ENCODE peak calls at places on chromosomes 1 and 21, in eight cellular contexts. L is upper lobe of right lung, I is MCF 10A, M is fibroblast of mammary gland, B is fibroblast of lung, F is AG09309, V is GM12865, C is NB4. E is an unnamed sample.

GRCh38 chr1:167717351-167717750 is 4.4 kb upstream of the MPZL1 start:
- DNase-seq in L (no peak), I (no peak), M (no peak), B (no peak), F (no peak), V (no peak), C (no peak), E (no peak)

GRCh38 chr1:7672864-7673263 is 98.2 kb upstream of the VAMP3 start:
- DNase-seq in L (no peak), I (no peak), M (no peak), B (no peak), F (no peak), V (no peak), C (no peak), E (no peak)

GRCh38 chr1:25737151-25737550 is 62.8 kb upstream of the SELENON start:
- DNase-seq in L (peak), I (no peak), M (no peak), B (no peak), F (no peak), V (no peak), C (no peak), E (no peak)

GRCh38 chr21:32826317-32827167 is 55.0 kb upstream of the PAXBP1 start:
- DNase-seq in L (no peak), I (peak), M (peak), B (peak), F (no peak), V (peak), C (peak), E (peak)

GRCh38 chr1:90407737-90408136 is 309.4 kb downstream of the BARHL2 start:
- DNase-seq in L (no peak), I (no peak), M (no peak), B (no peak), F (no peak), V (no peak), C (no peak), E (no peak)

GRCh38 chr1:214464303-214465287 is 86.8 kb downstream of the PTPN14 start:
- DNase-seq in L (no peak), I (no peak), M (no peak), B (no peak), F (no peak), V (no peak), C (no peak), E (no peak)

GRCh38 chr1:111236806-111237205 is 9.3 kb downstream of the CHI3L2 start:
- DNase-seq in L (no peak), I (no peak), M (no peak), B (no peak), F (no peak), V (no peak), C (no peak), E (no peak)

GRCh38 chr1:59556802-59557548 is 257.8 kb upstream of the HOOK1 start:
- DNase-seq in L (no peak), I (no peak), M (no peak), B (no peak), F (no peak), V (no peak), C (no peak), E (peak)

GRCh38 chr1:78950801-78951200 is 55.7 kb downstream of the ADGRL4 start:
- DNase-seq in L (no peak), I (no peak), M (no peak), B (no peak), F (no peak), V (no peak), C (no peak), E (no peak)

GRCh38 chr21:38768385-38769071 is 37.2 kb upstream of the ETS2 start:
- DNase-seq in L (no peak), I (peak), M (peak), B (peak), F (no peak), V (peak), C (no peak), E (peak)

GRCh38 chr1:18820791-18821641 is 38.4 kb downstream of the TAS1R2 start:
- DNase-seq in L (peak), I (peak), M (peak), B (peak), F (peak), V (peak), C (peak), E (peak)

GRCh38 chr1:153001382-153001781 is at the start of gene SPRR3:
- DNase-seq in L (no peak), I (no peak), M (no peak), B (no peak), F (no peak), V (no peak), C (peak), E (no peak)

GRCh38 chr1:15788624-15789301 is 18.7 kb downstream of the UQCRHL start:
- DNase-seq in L (no peak), I (peak), M (peak), B (peak), F (no peak), V (no peak), C (peak), E (no peak)

GRCh38 chr1:110003747-110004428 is 19.3 kb downstream of the AHCYL1 start:
- DNase-seq in L (peak), I (peak), M (peak), B (peak), F (peak), V (peak), C (peak), E (peak)

GRCh38 chr21:25568230-25568629 is 39.1 kb downstream of the MRPL39 start:
- DNase-seq in L (no peak), I (no peak), M (peak), B (peak), F (no peak), V (peak), C (peak), E (peak)

GRCh38 chr1:218967836-218968235 is 205.8 kb upstream of the LYPLAL1 start:
- DNase-seq in L (no peak), I (no peak), M (peak), B (peak), F (no peak), V (no peak), C (no peak), E (no peak)

GRCh38 chr1:18948048-18948912 is 8.2 kb downstream of the IFFO2 start:
- DNase-seq in L (no peak), I (peak), M (no peak), B (no peak), F (no peak), V (no peak), C (no peak), E (no peak)

GRCh38 chr1:94821636-94822305 is 1.6 kb downstream of the SLC44A3 start:
- DNase-seq in L (no peak), I (no peak), M (no peak), B (no peak), F (no peak), V (no peak), C (no peak), E (peak)

GRCh38 chr1:203331224-203331623 is 19.7 kb downstream of the FMOD start:
- DNase-seq in L (no peak), I (peak), M (no peak), B (no peak), F (no peak), V (no peak), C (no peak), E (no peak)
- TF ChIP-seq CTCF in L (no peak), I (no peak), M (no peak), B (no peak), F (no peak), V (no peak), C (no peak), E (no peak)

GRCh38 chr1:225654688-225655508 is 2.0 kb upstream of the ENAH start:
- DNase-seq in L (no peak), I (no peak), M (no peak), B (no peak), F (no peak), V (no peak), C (no peak), E (no peak)

GRCh38 chr1:225657462-225657989 is 4.6 kb upstream of the ENAH start:
- DNase-seq in L (no peak), I (peak), M (peak), B (peak), F (peak), V (no peak), C (peak), E (no peak)

GRCh38 chr1:225654277-225654597 is 1.3 kb upstream of the ENAH start:
- DNase-seq in L (no peak), I (peak), M (no peak), B (no peak), F (no peak), V (no peak), C (no peak), E (no peak)

GRCh38 chr1:225653463-225654276 is 747 bp upstream of the ENAH start:
- DNase-seq in L (peak), I (peak), M (peak), B (peak), F (peak), V (no peak), C (peak), E (peak)

DNA sequence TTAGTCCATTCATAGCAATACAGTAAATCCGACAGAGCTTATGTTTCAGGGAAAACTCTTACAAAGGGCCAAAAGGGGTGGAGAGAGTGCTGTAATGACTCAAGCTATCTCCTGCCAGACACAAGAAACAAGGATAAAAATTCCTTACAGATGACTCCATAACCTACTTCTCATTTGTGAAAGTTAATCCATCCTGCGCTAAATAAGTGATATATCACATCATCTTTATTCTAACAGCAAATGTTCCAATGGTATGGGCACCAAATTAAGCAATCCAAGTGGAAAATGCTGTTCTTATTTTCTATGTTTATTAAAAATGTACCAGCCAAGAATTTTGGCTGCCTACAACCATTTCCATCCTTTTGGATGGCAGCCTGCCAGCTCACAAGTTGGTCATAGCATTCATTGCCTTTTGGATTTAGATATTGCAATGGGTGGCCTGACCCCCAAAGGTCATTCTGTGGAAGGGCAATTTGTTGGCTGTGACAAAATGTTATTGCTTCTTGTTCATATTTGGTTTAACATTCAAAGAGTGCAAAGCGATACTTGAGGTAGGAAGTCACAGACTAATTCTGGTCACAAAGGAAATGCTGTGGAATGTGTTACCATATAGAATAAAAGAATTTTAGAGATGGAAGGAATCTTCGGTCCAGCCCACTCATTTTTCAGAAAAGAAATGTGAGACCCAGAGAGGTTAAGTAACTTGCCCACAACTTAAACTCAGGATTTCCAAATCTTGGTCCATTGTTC is 2.8 kb upstream of the ENAH start:
- DNase-seq in L (no peak), I (peak), M (peak), B (peak), F (peak), V (peak), C (peak), E (peak)
- TF ChIP-seq CTCF in L (peak), I (peak), M (no peak), B (no peak), F (no peak), V (no peak), C (no peak), E (peak)

DNA sequence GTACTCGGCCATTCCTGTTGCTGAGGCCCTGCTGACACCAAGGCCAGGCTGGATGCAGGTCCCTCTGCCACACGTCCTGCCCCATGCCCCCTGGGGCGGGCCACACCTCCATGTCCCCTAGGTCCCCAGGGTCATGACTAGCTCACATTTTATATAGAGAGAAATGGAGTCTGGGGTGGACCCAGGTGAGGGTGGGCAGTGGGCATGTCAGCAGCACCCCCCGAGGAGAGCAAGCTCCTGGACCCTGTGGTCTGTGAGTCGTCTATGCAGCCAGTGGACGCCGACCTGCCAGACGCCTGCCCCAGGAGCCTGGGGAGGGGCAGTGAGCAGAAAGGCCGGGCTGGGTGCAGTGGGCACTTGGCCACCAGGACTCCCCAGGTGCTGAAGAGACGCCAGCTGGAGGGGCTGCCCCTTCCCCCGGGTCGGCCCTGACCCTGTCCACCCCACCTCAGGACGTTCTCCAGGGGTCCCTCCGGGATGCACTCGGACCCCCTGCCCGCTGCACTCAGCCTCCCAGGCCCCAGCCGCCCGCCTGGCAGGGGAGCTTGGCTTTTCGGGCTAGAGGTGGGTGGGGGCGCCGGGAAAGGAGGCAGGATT is 15.9 kb downstream of the SAMD11 start:
- DNase-seq in L (no peak), I (no peak), M (no peak), B (no peak), F (no peak), V (no peak), C (no peak), E (no peak)
- TF ChIP-seq CTCF in L (no peak), I (no peak), M (no peak), B (no peak), F (no peak), V (no peak), C (no peak), E (no peak)

GRCh38 chr1:161299347-161299746 is 10.4 kb downstream of the MPZ start:
- DNase-seq in L (no peak), I (no peak), M (no peak), B (no peak), F (no peak), V (no peak), C (peak), E (no peak)
- TF ChIP-seq CTCF in L (no peak), I (no peak), M (no peak), B (no peak), F (no peak), V (no peak), C (no peak), E (no peak)

GRCh38 chr1:156204686-156205085 is 8.1 kb upstream of the PMF1 start:
- DNase-seq in L (no peak), I (no peak), M (peak), B (no peak), F (no peak), V (no peak), C (no peak), E (no peak)
- TF ChIP-seq CTCF in L (no peak), I (no peak), M (no peak), B (no peak), F (no peak), V (no peak), C (no peak), E (no peak)